ENCODE peak calls at places on chromosomes 6 and 20, in ten cellular contexts. M is sigmoid colon, Q is stomach, G is H1, N is breast epithelium, R is prostate gland, X is suprapubic skin, U is GM12878, C is HCT116, O is upper lobe of left lung. K is an unnamed sample. For H3K4me1, the result is how much of the 10 kb centered on the place peaks cover.

GRCh38 chr6:22636450-22636849 is 67.1 kb downstream of the HDGFL1 start:
- DNase-seq in Q (no peak), G (no peak), U (no peak), X (no peak), O (no peak), R (no peak), M (no peak), C (no peak), N (no peak), K (no peak)

GRCh38 chr20:46808565-46808964 is 86.1 kb upstream of the EYA2 start:
- DNase-seq in N (no peak), G (no peak), C (no peak), X (no peak), M (no peak), U (no peak), O (no peak), Q (no peak), R (no peak), K (no peak)

GRCh38 chr6:73121421-73121993 is 103.8 kb downstream of the KHDC1L start:
- DNase-seq in N (no peak), M (no peak), O (no peak), Q (no peak), X (no peak), G (no peak), U (no peak), R (no peak), C (no peak), K (no peak)

GRCh38 chr6:156407334-156407733 is 369.8 kb upstream of the ARID1B start:
- DNase-seq in Q (no peak), R (no peak), C (no peak), U (no peak), N (no peak), O (no peak), X (no peak), M (no peak), G (no peak), K (no peak)

GRCh38 chr20:22346716-22347115 is 237.7 kb downstream of the FOXA2 start:
- DNase-seq in N (no peak), O (no peak), C (no peak), U (no peak), G (no peak), Q (no peak), M (no peak), R (no peak), X (no peak), K (no peak)

GRCh38 chr6:30818426-30818841 is 65.9 kb upstream of the DDR1 start:
- DNase-seq in Q (no peak), N (no peak), R (no peak), M (no peak), O (no peak), C (no peak), U (no peak), G (no peak), X (no peak), K (no peak)

GRCh38 chr6:106334646-106335448 is 9.3 kb upstream of the ATG5 start:
- DNase-seq in N (no peak), R (peak), X (no peak), O (no peak), M (peak), G (peak), C (peak), U (no peak), Q (peak), K (no peak)

GRCh38 chr6:79280756-79281155 is 46.3 kb upstream of the HMGN3 start:
- DNase-seq in R (no peak), Q (no peak), N (no peak), O (no peak), X (no peak), G (no peak), U (no peak), M (no peak), C (no peak), K (no peak)

GRCh38 chr6:119310486-119311036 is 39.0 kb downstream of the MAN1A1 start:
- DNase-seq in R (no peak), G (no peak), C (no peak), X (no peak), U (no peak), M (no peak), Q (no peak), N (no peak), O (no peak), K (no peak)

GRCh38 chr20:32820000-32820697 is 395 bp downstream of the MAPRE1 start:
- DNase-seq in M (no peak), C (peak), X (peak), G (no peak), Q (no peak), R (peak), N (no peak), U (no peak), O (peak), K (no peak)

GRCh38 chr6:14882394-14883073 is 363.3 kb upstream of the JARID2 start:
- DNase-seq in R (no peak), C (no peak), G (no peak), N (no peak), X (no peak), O (no peak), Q (no peak), M (no peak), U (no peak), K (no peak)

GRCh38 chr20:54545959-54546358 is 70.6 kb downstream of the DOK5 start:
- DNase-seq in G (no peak), N (no peak), R (no peak), M (no peak), C (no peak), U (no peak), O (no peak), Q (no peak), X (no peak), K (no peak)

GRCh38 chr6:32945106-32945761 is 4.4 kb upstream of the HLA-DMB start:
- DNase-seq in R (no peak), O (no peak), M (no peak), X (no peak), U (peak), G (no peak), Q (no peak), C (no peak), N (no peak), K (no peak)

GRCh38 chr20:43914697-43915208 is at the start of gene TOX2:
- DNase-seq in C (no peak), N (no peak), O (peak), U (no peak), X (no peak), G (no peak), M (no peak), R (no peak), Q (no peak), K (no peak)

GRCh38 chr6:159102373-159103160 is 57.8 kb upstream of the TAGAP start:
- DNase-seq in O (no peak), Q (no peak), C (no peak), U (no peak), G (no peak), N (no peak), R (no peak), X (no peak), M (no peak), K (no peak)

GRCh38 chr6:93677297-93677965 is 258.1 kb upstream of the EPHA7 start:
- DNase-seq in G (no peak), C (no peak), M (no peak), U (no peak), R (no peak), N (no peak), Q (no peak), O (no peak), X (no peak), K (no peak)

GRCh38 chr6:99606670-99607415 is at the start of gene PRDM13:
- DNase-seq in O (peak), M (no peak), R (no peak), X (no peak), C (no peak), Q (no peak), N (no peak), U (no peak), G (no peak), K (no peak)

GRCh38 chr6:96836579-96837137 is 619 bp downstream of the GPR63 start:
- DNase-seq in X (no peak), C (no peak), U (no peak), R (peak), Q (no peak), M (no peak), N (no peak), O (no peak), G (no peak), K (no peak)

GRCh38 chr20:40532103-40532502 is 156.9 kb downstream of the MAFB start:
- DNase-seq in X (no peak), R (no peak), M (no peak), G (no peak), Q (no peak), N (no peak), U (no peak), C (peak), O (no peak), K (no peak)

GRCh38 chr6:122717350-122717749 is 62.2 kb upstream of the FABP7 start:
- DNase-seq in G (no peak), X (no peak), O (no peak), N (no peak), R (no peak), U (no peak), M (no peak), C (no peak), Q (no peak), K (no peak)

GRCh38 chr20:50744143-50744792 is 12.9 kb downstream of the PARD6B start:
- DNase-seq in N (no peak), Q (peak), X (no peak), G (no peak), U (no peak), M (peak), O (no peak), C (peak), R (peak), K (no peak)

GRCh38 chr6:136604928-136605485 is 54.8 kb upstream of the MAP7 start:
- DNase-seq in G (no peak), Q (no peak), M (no peak), N (no peak), X (no peak), C (no peak), O (no peak), U (no peak), R (peak), K (no peak)

GRCh38 chr6:108714774-108715414 is 133.3 kb upstream of the ARMC2 start:
- DNase-seq in N (no peak), M (no peak), U (no peak), X (no peak), R (no peak), C (no peak), Q (no peak), O (no peak), G (no peak), K (no peak)

GRCh38 chr20:24337074-24337473 is 132.4 kb upstream of the SYNDIG1 start:
- DNase-seq in Q (no peak), C (no peak), M (no peak), X (no peak), R (no peak), O (no peak), N (no peak), U (no peak), G (no peak), K (no peak)

GRCh38 chr6:38806271-38806670 is 91.2 kb downstream of the DNAH8 start:
- DNase-seq in X (no peak), O (no peak), G (no peak), C (no peak), Q (no peak), R (no peak), M (no peak), U (no peak), N (no peak), K (no peak)

GRCh38 chr20:36744764-36745191 is 1.1 kb downstream of the NDRG3 start:
- DNase-seq in O (no peak), C (no peak), M (no peak), N (no peak), U (no peak), Q (peak), X (no peak), R (peak), G (no peak), K (no peak)

GRCh38 chr20:33817411-33817810 is 6.3 kb downstream of the CHMP4B start:
- DNase-seq in R (no peak), Q (no peak), C (no peak), N (no peak), O (no peak), G (no peak), U (no peak), M (no peak), X (no peak), K (no peak)

GRCh38 chr6:159633196-159633595 is 59.8 kb downstream of the SOD2 start:
- DNase-seq in Q (no peak), C (peak), U (no peak), G (no peak), M (no peak), O (no peak), R (no peak), N (no peak), X (no peak), K (no peak)

GRCh38 chr6:43491750-43492661 is 14.6 kb downstream of the TJAP1 start:
- DNase-seq in G (no peak), U (no peak), M (peak), C (no peak), R (peak), O (peak), X (peak), Q (peak), N (peak), K (no peak)

GRCh38 chr20:39298566-39299501 is 336.7 kb downstream of the DHX35 start:
- DNase-seq in U (no peak), G (no peak), R (no peak), C (no peak), M (no peak), O (peak), N (no peak), Q (no peak), X (no peak), K (no peak)

GRCh38 chr6:168558686-168559085 is 117.7 kb downstream of the SMOC2 start:
- DNase-seq in Q (no peak), G (no peak), C (no peak), R (no peak), X (no peak), M (no peak), O (no peak), N (no peak), U (no peak), K (no peak)

GRCh38 chr6:121441477-121441876 is 6.0 kb downstream of the GJA1 start:
- DNase-seq in Q (no peak), O (no peak), M (no peak), C (no peak), U (no peak), G (no peak), X (no peak), R (no peak), N (no peak), K (no peak)

GRCh38 chr6:32819729-32820128 is 2.9 kb upstream of the HLA-DOB start:
- DNase-seq in R (no peak), X (no peak), M (no peak), U (no peak), C (peak), G (no peak), Q (no peak), O (no peak), N (no peak), K (no peak)

GRCh38 chr6:42450314-42451145 is 1.2 kb downstream of the TRERF1 start:
- DNase-seq in M (no peak), N (no peak), R (peak), X (no peak), U (no peak), G (no peak), O (peak), C (no peak), Q (no peak), K (no peak)

GRCh38 chr6:34788111-34788510 is 3.8 kb upstream of the BLTP3A start:
- DNase-seq in U (no peak), X (no peak), R (no peak), C (no peak), N (no peak), G (no peak), Q (no peak), O (no peak), M (peak), K (no peak)

GRCh38 chr6:34792605-34793500 is 970 bp downstream of the BLTP3A start:
- DNase-seq in X (no peak), Q (peak), R (peak), C (no peak), O (no peak), G (no peak), N (no peak), U (no peak), M (peak), K (no peak)

GRCh38 chr6:34793877-34794276 is 2.0 kb downstream of the BLTP3A start:
- DNase-seq in C (no peak), O (no peak), M (no peak), N (no peak), Q (no peak), G (no peak), U (no peak), X (no peak), R (no peak), K (no peak)

GRCh38 chr6:34791842-34792604 is at the start of gene BLTP3A:
- DNase-seq in C (peak), O (peak), U (no peak), G (peak), X (peak), M (peak), N (no peak), Q (peak), R (peak), K (peak)

GRCh38 chr6:34791164-34791841 is 580 bp upstream of the BLTP3A start:
- DNase-seq in C (peak), N (no peak), X (peak), U (no peak), R (peak), O (peak), Q (peak), G (peak), M (peak), K (peak)
- TF ChIP-seq POLR2A in C (no peak), N (no peak), X (no peak), U (no peak), R (no peak), O (no peak), Q (no peak), G (no peak), M (no peak), K (no peak)

DNA sequence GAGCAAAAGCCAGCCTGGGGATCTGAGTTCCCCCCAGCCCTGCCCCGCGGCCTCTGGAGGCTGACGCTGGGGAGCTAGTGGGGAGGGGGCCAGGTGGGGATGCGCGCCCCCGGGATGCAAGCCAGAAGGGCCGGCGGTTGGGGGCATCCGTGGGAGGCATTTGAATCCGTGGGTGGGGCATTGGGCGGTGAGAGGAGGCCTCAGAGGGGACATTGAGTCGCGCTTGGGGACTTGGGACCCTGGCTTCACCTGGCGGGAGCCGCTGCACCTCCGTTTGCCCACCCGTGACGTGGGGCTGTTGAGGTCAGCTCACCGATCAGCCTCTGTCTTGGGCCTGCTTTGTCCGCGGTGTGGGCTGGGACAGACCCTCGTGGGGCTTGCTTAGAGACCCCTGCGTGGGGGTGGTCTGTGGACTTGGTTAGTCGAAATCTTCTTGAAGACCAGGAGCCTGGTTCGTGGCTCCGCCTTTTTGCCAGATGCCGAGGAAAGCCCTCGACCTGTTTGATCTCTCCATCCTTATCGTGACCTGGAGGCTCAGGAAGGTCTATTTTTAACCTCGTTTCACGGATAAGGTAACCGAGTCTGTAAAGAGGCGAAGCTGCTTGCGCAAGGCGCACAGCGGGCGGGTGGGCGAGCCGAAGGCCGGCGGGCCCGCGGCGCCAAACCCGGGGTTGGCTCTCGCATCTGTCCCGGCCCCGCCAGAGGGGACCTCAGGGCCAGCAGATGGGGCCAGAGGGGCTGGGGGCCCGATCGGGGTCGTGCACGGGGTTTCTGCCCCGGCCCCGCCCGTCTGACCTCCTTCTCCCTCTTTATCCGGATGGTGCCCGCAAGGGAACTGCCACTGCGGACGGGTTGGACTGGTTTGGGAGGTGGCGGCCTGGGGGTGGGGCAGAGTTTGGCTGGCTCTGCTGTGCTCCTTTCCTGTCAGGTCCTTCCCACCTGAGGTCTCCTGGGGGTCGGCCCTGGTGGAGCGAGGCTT is 8.3 kb downstream of the FAM110A start:
- DNase-seq in N (peak), X (no peak), C (no peak), R (peak), Q (peak), O (peak), M (no peak), G (no peak), U (no peak), K (no peak)
- H3K4me1 ChIP-seq in N (under half), X (half or more), C (under half), R (under half), Q (half or more), O (under half), M (under half), G (under half), U (under half), K (half or more)

GRCh38 chr6:56450882-56451739 is 191.6 kb downstream of the DST start:
- DNase-seq in U (no peak), C (no peak), Q (peak), O (no peak), R (no peak), M (peak), G (no peak), N (no peak), X (no peak), K (no peak)
- TF ChIP-seq POLR2AphosphoS5 in U (no peak), C (no peak), Q (no peak), O (no peak), R (no peak), M (peak), G (no peak), N (no peak), X (no peak), K (no peak)

DNA sequence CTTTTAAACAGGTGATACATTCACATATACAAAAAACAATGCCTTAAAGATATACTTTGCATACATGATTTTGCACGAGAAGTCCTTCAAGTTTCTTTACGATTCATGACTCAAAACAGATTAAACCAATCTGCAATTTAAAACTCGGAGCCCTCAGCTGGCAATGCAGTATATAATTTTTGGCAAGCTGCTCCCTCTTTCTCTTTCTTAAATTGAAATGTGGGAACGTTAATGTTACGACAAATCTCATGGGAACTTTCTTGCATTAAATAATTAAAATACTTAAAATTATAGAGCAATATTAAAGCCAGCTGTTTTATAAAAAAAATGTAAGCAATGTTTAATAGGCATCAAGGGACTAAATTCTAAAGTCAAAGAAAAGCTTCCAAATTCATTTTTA is 334.6 kb downstream of the ESR1 start:
- DNase-seq in Q (no peak), N (no peak), O (no peak), U (no peak), R (no peak), M (no peak), X (no peak), C (no peak), G (no peak), K (no peak)
- TF ChIP-seq POLR2A in Q (no peak), N (no peak), O (no peak), U (no peak), R (no peak), M (no peak), X (no peak), C (no peak), G (no peak), K (no peak)

GRCh38 chr20:1375515-1375914 is 17.3 kb downstream of the FKBP1A start:
- DNase-seq in U (no peak), X (no peak), N (no peak), C (no peak), O (no peak), G (no peak), Q (no peak), R (no peak), M (no peak), K (no peak)

GRCh38 chr20:1373036-1373435 is 19.8 kb downstream of the FKBP1A start:
- DNase-seq in G (no peak), M (no peak), U (no peak), R (no peak), X (no peak), C (no peak), N (no peak), O (no peak), Q (no peak), K (no peak)

GRCh38 chr20:1371830-1372539 is 20.9 kb downstream of the FKBP1A start:
- DNase-seq in M (no peak), O (no peak), C (no peak), X (no peak), N (no peak), U (no peak), Q (no peak), R (peak), G (no peak), K (no peak)

GRCh38 chr20:1374246-1374645 is 18.6 kb downstream of the FKBP1A start:
- DNase-seq in O (no peak), N (no peak), M (no peak), C (no peak), X (no peak), G (no peak), U (no peak), Q (no peak), R (no peak), K (peak)

DNA sequence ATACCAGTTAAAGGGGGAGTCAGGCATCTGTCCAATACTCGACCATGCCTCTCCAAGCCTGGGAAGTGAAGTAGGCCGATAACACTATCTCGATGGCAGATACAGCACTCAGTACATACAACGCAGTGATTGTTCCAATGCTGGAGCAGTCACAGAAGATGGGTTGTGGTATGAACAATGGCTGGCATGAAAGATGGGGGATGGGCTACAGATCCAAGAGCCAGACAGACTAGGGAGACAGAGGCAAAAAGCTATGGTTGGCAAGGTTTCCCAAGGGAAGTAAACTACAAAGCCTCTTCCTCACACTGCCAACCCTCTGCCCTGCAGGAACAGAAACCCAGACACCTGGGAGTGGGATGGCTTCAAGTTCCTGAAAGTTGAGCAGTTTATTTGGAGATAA is 19.2 kb downstream of the FKBP1A start:
- DNase-seq in C (no peak), R (no peak), N (no peak), G (no peak), Q (no peak), U (no peak), O (no peak), X (no peak), M (no peak), K (no peak)
- H3K4me1 ChIP-seq in C (under half), R (under half), N (under half), G (under half), Q (half or more), U (under half), O (half or more), X (half or more), M (under half), K (under half)

GRCh38 chr6:76052314-76052713 is 20.1 kb downstream of the IMPG1 start:
- DNase-seq in Q (no peak), C (no peak), U (no peak), X (no peak), G (no peak), M (no peak), O (no peak), R (no peak), N (no peak), K (no peak)
- TF ChIP-seq POLR2AphosphoS5 in Q (no peak), C (no peak), U (no peak), X (no peak), G (no peak), M (no peak), O (no peak), R (no peak), N (no peak), K (no peak)

K was measured in vagina.